ENCODE peak calls at places on chromosomes 6 and 20, in ten cellular contexts. S is transverse colon; B is AG04450; N is Right ventricle myocardium inferior; O is GM10248; G is CD4-positive, alpha-beta memory T cell; Y is NCI-H1436; H is D341Med; E is nucleus accumbens; L is GOT3. A is an unnamed sample.

GRCh38 chr6:19771753-19772336 is 65.3 kb upstream of the ID4 start:
- DNase-seq in S (no peak), B (no peak), N (no peak), O (no peak), G (no peak), Y (no peak), H (no peak), E (peak; percentile 6), L (no peak), A (no peak)

GRCh38 chr20:7113577-7114466 is 346.3 kb downstream of the BMP2 start:
- DNase-seq in S (no peak), B (no peak), N (no peak), O (no peak), G (no peak), Y (peak; percentile 64), H (peak; percentile 68), E (peak; percentile 6), L (no peak), A (peak; percentile 70)

GRCh38 chr20:57686931-57687652 is 22.7 kb downstream of the PMEPA1 start:
- DNase-seq in S (no peak), B (no peak), N (no peak), O (no peak), G (no peak), Y (no peak), H (no peak), E (no peak), L (no peak), A (no peak)

GRCh38 chr6:4125933-4126864 is 9.2 kb downstream of the ECI2 start:
- DNase-seq in S (no peak), B (peak; percentile 62), N (no peak), O (no peak), G (no peak), Y (no peak), H (no peak), E (no peak), L (no peak), A (no peak)

GRCh38 chr6:106825156-106825555 is 149.4 kb downstream of the CD24 start:
- DNase-seq in S (no peak), B (no peak), N (no peak), O (no peak), G (no peak), Y (no peak), H (no peak), E (no peak), L (no peak), A (no peak)

GRCh38 chr6:2081155-2082138 is 164.0 kb downstream of the GMDS start:
- DNase-seq in S (no peak), B (no peak), N (no peak), O (peak; percentile 45), G (no peak), Y (no peak), H (no peak), E (no peak), L (no peak), A (no peak)

GRCh38 chr20:50163570-50164317 is 10.2 kb upstream of the PEDS1 start:
- DNase-seq in S (no peak), B (no peak), N (peak; percentile 80), O (no peak), G (no peak), Y (no peak), H (peak; percentile 7), E (no peak), L (no peak), A (no peak)

GRCh38 chr6:43172127-43173007 is 1.3 kb downstream of the SRF start:
- DNase-seq in S (peak; percentile 62), B (no peak), N (peak; percentile 74), O (peak; percentile 46), G (peak; percentile 42), Y (no peak), H (peak; percentile 57), E (peak; percentile 43), L (no peak), A (peak; percentile 67)

GRCh38 chr6:138013949-138014348 is 93.3 kb downstream of the PERP start:
- DNase-seq in S (no peak), B (no peak), N (no peak), O (no peak), G (no peak), Y (no peak), H (no peak), E (no peak), L (no peak), A (no peak)

GRCh38 chr6:90284745-90285481 is 11.7 kb downstream of the BACH2 start:
- DNase-seq in S (no peak), B (no peak), N (no peak), O (peak; percentile 54), G (peak; percentile 52), Y (no peak), H (no peak), E (no peak), L (no peak), A (no peak)

GRCh38 chr20:32501709-32502108 is 83.4 kb downstream of the NOL4L start:
- DNase-seq in S (no peak), B (no peak), N (no peak), O (no peak), G (no peak), Y (no peak), H (no peak), E (no peak), L (no peak), A (no peak)

A was measured in glutamatergic neuron.